ENCODE peak calls at places on chromosomes 5 and 9, in nine cellular contexts. I, E, C, D, V, R, B, T and N are unnamed samples.

GRCh38 chr5:169272731-169273401 is 28.1 kb downstream of the SLIT3 start:
- DNase-seq in I (no peak), B (no peak), E (no peak), D (no peak), V (peak; percentile 48), C (no peak), T (no peak), R (no peak), N (no peak)

GRCh38 chr9:97386265-97386633 is 25.6 kb upstream of the TDRD7 start:
- DNase-seq in R (no peak), I (no peak), T (no peak), D (no peak), E (no peak), B (no peak), C (no peak), V (no peak), N (no peak)

GRCh38 chr9:69900406-69900805 is 79.8 kb downstream of the CFAP95 start:
- DNase-seq in V (no peak), E (peak; percentile 33), R (no peak), T (no peak), B (no peak), D (no peak), I (no peak), C (no peak), N (no peak)

GRCh38 chr9:119026120-119026519 is 343.1 kb downstream of the BRINP1 start:
- DNase-seq in E (peak; percentile 60), B (no peak), C (no peak), R (no peak), V (no peak), I (no peak), T (peak; percentile 42), D (no peak), N (no peak)

GRCh38 chr9:128454991-128455390 is 815 bp upstream of the ODF2 start:
- DNase-seq in C (no peak), R (no peak), I (no peak), T (no peak), V (no peak), B (no peak), E (no peak), D (no peak), N (no peak)

GRCh38 chr9:72880821-72881220 is 72.0 kb downstream of the ALDH1A1 start:
- DNase-seq in R (no peak), V (no peak), I (no peak), B (no peak), E (no peak), T (no peak), D (no peak), C (no peak), N (no peak)

GRCh38 chr5:137563646-137564474 is 64.7 kb upstream of the SPOCK1 start:
- DNase-seq in D (peak; percentile 97), B (no peak), R (no peak), I (no peak), V (peak; percentile 19), T (no peak), E (peak; percentile 97), C (no peak), N (no peak)

GRCh38 chr9:100099722-100100042 is 639 bp downstream of the INVS start:
- DNase-seq in I (no peak), B (peak; percentile 73), V (peak; percentile 22), C (peak; percentile 12), D (no peak), R (no peak), T (no peak), E (no peak), N (peak; percentile 6)

GRCh38 chr9:99030082-99030481 is 74.8 kb upstream of the TGFBR1 start:
- DNase-seq in E (peak; percentile 94), I (no peak), D (peak; percentile 95), T (no peak), C (no peak), R (no peak), B (no peak), V (no peak), N (no peak)

GRCh38 chr5:133683646-133684290 is 71.4 kb upstream of the FSTL4 start:
- DNase-seq in C (no peak), R (no peak), T (no peak), B (no peak), I (no peak), D (no peak), V (no peak), E (no peak), N (no peak)

GRCh38 chr9:14710804-14711203 is 11.7 kb downstream of the CER1 start:
- DNase-seq in V (no peak), R (no peak), E (peak; percentile 29), I (no peak), B (no peak), D (peak; percentile 56), C (no peak), T (no peak), N (no peak)

GRCh38 chr9:21681641-21682040 is 120.8 kb upstream of the MTAP start:
- DNase-seq in B (no peak), V (no peak), R (peak; percentile 81), I (no peak), C (no peak), E (peak; percentile 91), D (peak; percentile 70), T (no peak), N (no peak)

GRCh38 chr5:140131967-140132409 is 6.3 kb downstream of the IGIP start:
- DNase-seq in I (no peak), B (peak; percentile 80), E (peak; percentile 96), D (peak; percentile 89), T (no peak), C (peak; percentile 33), R (peak; percentile 15), V (no peak), N (no peak)

GRCh38 chr9:78121488-78121887 is 89.9 kb upstream of the GNAQ start:
- DNase-seq in E (peak; percentile 66), B (peak; percentile 79), I (peak; percentile 73), C (peak; percentile 35), R (peak; percentile 55), V (peak; percentile 65), T (peak; percentile 45), D (peak; percentile 75), N (peak; percentile 67)
- TF ChIP-seq CTCF in E (peak; percentile 78), B (peak; percentile 70), I (peak; percentile 56), C (peak; percentile 77), R (peak; percentile 69), V (peak; percentile 80), T (peak; percentile 60), D (peak; percentile 81), N (peak; percentile 87)

GRCh38 chr5:115801152-115801551 is 15.3 kb downstream of the CDO1 start:
- DNase-seq in R (no peak), I (no peak), E (no peak), D (no peak), T (no peak), B (no peak), C (no peak), V (no peak), N (no peak)
- TF ChIP-seq CTCF in R (no peak), I (no peak), E (no peak), D (no peak), T (no peak), B (no peak), C (no peak), V (no peak), N (no peak)

GRCh38 chr5:175735701-175736100 is 77.8 kb downstream of the HRH2 start:
- DNase-seq in C (no peak), B (no peak), D (no peak), T (no peak), I (no peak), R (no peak), E (no peak), V (no peak), N (no peak)
- TF ChIP-seq CTCF in C (no peak), B (no peak), D (no peak), T (no peak), I (no peak), R (no peak), E (no peak), V (no peak), N (no peak)

DNA sequence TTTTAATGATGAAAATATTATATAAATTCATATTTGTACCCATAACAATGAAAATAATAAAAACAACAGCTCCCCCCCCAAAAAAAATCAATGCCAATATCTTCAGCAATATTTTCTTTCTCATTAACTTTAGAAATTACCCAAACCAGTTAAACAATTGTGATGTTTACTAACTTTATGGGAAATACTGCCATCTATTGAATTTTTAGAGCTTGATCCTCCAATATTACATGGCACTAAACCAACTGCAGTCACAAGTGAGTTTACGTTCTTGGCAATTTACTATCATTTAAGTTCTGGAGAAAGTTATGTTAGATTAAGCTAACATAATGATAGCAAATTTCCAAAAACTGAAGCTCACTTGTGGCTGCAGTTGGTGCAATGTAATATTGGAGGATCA is 379.6 kb downstream of the CDH18 start:
- DNase-seq in B (no peak), I (no peak), T (no peak), E (peak; percentile 1), C (no peak), R (peak; percentile 12), D (peak; percentile 0), V (no peak), N (no peak)
- TF ChIP-seq CTCF in B (peak; percentile 15), I (no peak), T (peak; percentile 13), E (no peak), C (no peak), R (no peak), D (no peak), V (no peak), N (peak; percentile 64)

GRCh38 chr5:181042722-181043121 is 2.7 kb downstream of the BTNL9 start:
- DNase-seq in D (no peak), B (no peak), E (no peak), T (no peak), I (no peak), R (no peak), C (no peak), V (no peak), N (no peak)

GRCh38 chr5:181042036-181042435 is 2.0 kb downstream of the BTNL9 start:
- DNase-seq in B (no peak), R (no peak), E (no peak), I (no peak), C (no peak), T (no peak), D (no peak), V (no peak), N (no peak)

GRCh38 chr5:181044093-181044599 is 4.1 kb downstream of the BTNL9 start:
- DNase-seq in B (no peak), E (no peak), T (no peak), C (no peak), D (no peak), I (no peak), R (no peak), V (no peak), N (no peak)

GRCh38 chr5:181044662-181045305 is 4.7 kb downstream of the BTNL9 start:
- DNase-seq in E (peak; percentile 44), B (no peak), C (no peak), D (no peak), I (no peak), R (no peak), V (no peak), T (peak; percentile 53), N (no peak)

GRCh38 chr5:181043285-181044092 is 3.4 kb downstream of the BTNL9 start:
- DNase-seq in I (no peak), R (peak; percentile 44), D (no peak), E (no peak), V (no peak), C (no peak), T (no peak), B (no peak), N (no peak)
- TF ChIP-seq CTCF in I (no peak), R (peak; percentile 24), D (no peak), E (peak; percentile 7), V (no peak), C (peak; percentile 27), T (peak; percentile 41), B (peak; percentile 8), N (no peak)